ENCODE peak calls at places on chromosome 5, in six cellular contexts. L is SJSA1, V is AG09309, E is IMR-90, K is choroid plexus epithelial cell, P is fibroblast of pulmonary artery. S is an unnamed sample.

GRCh38 chr5:125011419-125011818 is 265.0 kb upstream of the ZNF608 start:
- DNase-seq in L (no peak), V (no peak), E (no peak), K (no peak), P (no peak), S (no peak)

GRCh38 chr5:151660616-151661015 is 26.1 kb downstream of the SPARC start:
- DNase-seq in L (peak), V (no peak), E (peak), K (peak), P (peak), S (no peak)

GRCh38 chr5:125134216-125135081 is 388.0 kb upstream of the ZNF608 start:
- DNase-seq in L (peak), V (peak), E (peak), K (peak), P (peak), S (no peak)

GRCh38 chr5:123044926-123045617 is 8.5 kb upstream of the PPIC start:
- DNase-seq in L (no peak), V (no peak), E (no peak), K (no peak), P (no peak), S (no peak)

GRCh38 chr5:38018011-38018410 is 178.2 kb upstream of the GDNF start:
- DNase-seq in L (no peak), V (no peak), E (no peak), K (no peak), P (no peak), S (no peak)

GRCh38 chr5:131740477-131740876 is 56.3 kb downstream of the FNIP1 start:
- DNase-seq in L (no peak), V (no peak), E (no peak), K (no peak), P (no peak), S (no peak)

GRCh38 chr5:176979669-176980068 is 26.9 kb downstream of the UIMC1 start:
- DNase-seq in L (no peak), V (no peak), E (no peak), K (no peak), P (no peak), S (no peak)

GRCh38 chr5:143551765-143552164 is 148.3 kb upstream of the NR3C1 start:
- DNase-seq in L (no peak), V (no peak), E (peak), K (no peak), P (no peak), S (no peak)

GRCh38 chr5:133321833-133322420 is 270.1 kb downstream of the HSPA4 start:
- DNase-seq in L (no peak), V (no peak), E (no peak), K (no peak), P (no peak), S (no peak)

GRCh38 chr5:171863928-171864327 is 78.3 kb downstream of the SMIM23 start:
- DNase-seq in L (no peak), V (peak), E (peak), K (peak), P (peak), S (peak)

GRCh38 chr5:136811551-136811950 is 446.2 kb upstream of the TRPC7 start:
- DNase-seq in L (peak), V (peak), E (peak), K (peak), P (peak), S (peak)

GRCh38 chr5:6703791-6704190 is 9.4 kb upstream of the TENT4A start:
- DNase-seq in L (peak), V (no peak), E (peak), K (peak), P (no peak), S (peak)

GRCh38 chr5:95392593-95393182 is 1.5 kb downstream of the FAM81B start:
- DNase-seq in L (no peak), V (no peak), E (no peak), K (peak), P (peak), S (peak)

GRCh38 chr5:18744990-18745590 is 1110.8 kb downstream of the TAF11L14 start:
- DNase-seq in L (no peak), V (no peak), E (no peak), K (no peak), P (no peak), S (no peak)

GRCh38 chr5:81829242-81829641 is 78.3 kb upstream of the SSBP2 start:
- DNase-seq in L (no peak), V (no peak), E (peak), K (no peak), P (no peak), S (no peak)

GRCh38 chr5:81855576-81855975 is 104.7 kb upstream of the SSBP2 start:
- DNase-seq in L (no peak), V (no peak), E (no peak), K (no peak), P (no peak), S (no peak)

DNA sequence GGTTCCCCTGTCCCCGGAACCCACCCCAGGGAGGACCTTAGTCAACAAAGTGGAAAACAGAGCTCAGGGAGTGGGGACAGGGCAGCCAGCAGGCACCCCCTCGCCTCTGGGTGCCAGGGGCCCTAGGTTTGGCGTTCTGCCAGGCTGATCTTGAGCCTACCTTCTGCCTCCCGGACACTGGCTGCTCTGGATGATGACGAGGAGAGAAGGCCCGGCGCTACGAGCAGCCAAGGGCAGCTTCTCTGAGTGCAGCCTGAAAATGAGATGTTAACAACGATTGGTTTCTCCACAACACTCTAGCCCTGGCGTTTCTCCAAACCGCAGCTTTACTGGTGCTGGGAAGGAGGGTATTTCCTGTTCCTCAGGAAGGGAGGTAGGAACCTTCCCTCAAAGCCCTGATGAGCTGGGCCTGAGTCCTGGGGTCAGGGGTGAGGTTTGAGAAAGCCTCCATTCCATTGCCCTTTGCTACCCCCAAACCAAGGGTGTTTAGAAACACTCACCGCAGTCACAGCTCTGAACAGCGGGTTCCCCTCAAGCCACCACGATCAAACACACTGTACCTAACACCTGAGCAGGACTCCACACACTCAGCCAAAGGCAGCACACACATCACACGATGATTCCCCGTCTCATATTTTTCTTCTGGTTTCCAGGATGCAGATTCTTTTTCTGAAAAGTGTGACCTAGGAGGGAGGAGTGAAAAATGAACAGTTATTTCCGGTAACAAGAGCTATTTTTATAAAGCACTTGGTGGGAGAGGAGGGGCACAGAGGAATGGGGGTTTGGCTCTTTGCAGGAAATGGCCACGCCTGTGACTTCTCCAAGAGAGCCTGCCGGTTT is at the start of gene STING1:
- DNase-seq in L (peak), V (peak), E (peak), K (peak), P (peak), S (peak)
- H3K4me3 ChIP-seq in L (peak), V (peak), E (peak), K (peak), P (peak), S (peak)

GRCh38 chr5:150410524-150411244 is 2.0 kb downstream of the CD74 start:
- DNase-seq in L (no peak), V (peak), E (peak), K (peak), P (peak), S (peak)

GRCh38 chr5:150413176-150413901 is 629 bp upstream of the CD74 start:
- DNase-seq in L (no peak), V (no peak), E (no peak), K (no peak), P (no peak), S (no peak)

GRCh38 chr5:150412319-150413175 is at the start of gene CD74:
- DNase-seq in L (no peak), V (no peak), E (peak), K (peak), P (peak), S (peak)

GRCh38 chr5:150409638-150410523 is 2.8 kb downstream of the CD74 start:
- DNase-seq in L (peak), V (peak), E (peak), K (peak), P (peak), S (peak)

DNA sequence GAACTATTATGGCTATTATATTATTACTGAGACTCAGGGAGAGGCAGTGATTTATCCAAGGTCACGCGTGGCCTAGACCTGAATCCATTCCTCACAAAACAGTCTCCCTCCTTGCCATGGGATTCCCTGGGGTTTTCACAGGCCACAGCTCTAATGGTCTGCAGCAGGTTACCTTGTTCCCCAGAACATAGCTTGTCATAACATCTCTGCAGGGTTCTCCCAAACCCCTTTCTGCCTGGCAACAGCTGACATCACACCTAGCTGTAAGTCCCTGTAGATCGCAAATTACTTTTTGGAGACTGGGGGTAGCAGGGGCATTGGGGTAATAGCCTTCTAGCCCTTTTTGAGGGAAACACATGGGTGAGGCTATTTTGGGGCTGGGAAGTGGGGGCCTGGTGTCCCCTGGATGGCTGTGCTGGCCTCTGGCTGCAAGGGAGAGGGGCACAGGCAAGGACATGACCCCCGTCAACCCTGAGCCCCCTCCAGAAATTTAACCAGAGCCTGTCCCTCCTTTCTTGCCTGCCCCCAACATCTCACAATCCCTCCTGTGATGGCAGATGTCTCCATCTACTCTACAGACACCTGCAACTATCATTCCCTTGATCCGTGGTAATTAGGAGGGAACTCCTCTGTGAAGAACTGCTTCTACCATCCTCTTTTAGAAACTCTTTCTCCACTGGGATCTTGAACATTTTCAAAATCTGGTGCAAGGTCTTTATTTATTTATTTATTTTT is 1.3 kb downstream of the CD74 start:
- DNase-seq in L (no peak), V (no peak), E (peak), K (peak), P (peak), S (no peak)
- H3K4me3 ChIP-seq in L (no peak), V (no peak), E (no peak), K (no peak), P (no peak), S (no peak)

GRCh38 chr5:157652377-157652692 is at the start of gene SOX30:
- DNase-seq in L (no peak), V (no peak), E (no peak), K (no peak), P (no peak), S (no peak)
- H3K4me3 ChIP-seq in L (no peak), V (peak), E (no peak), K (peak), P (peak), S (peak)

GRCh38 chr5:180088561-180088960 is 17.0 kb upstream of the RNF130 start:
- DNase-seq in L (no peak), V (no peak), E (no peak), K (no peak), P (no peak), S (no peak)

GRCh38 chr5:180093651-180094382 is 22.3 kb upstream of the RNF130 start:
- DNase-seq in L (no peak), V (no peak), E (no peak), K (no peak), P (no peak), S (no peak)

GRCh38 chr5:180093241-180093640 is 21.7 kb upstream of the RNF130 start:
- DNase-seq in L (no peak), V (no peak), E (no peak), K (no peak), P (no peak), S (no peak)

GRCh38 chr5:180090098-180090768 is 18.7 kb upstream of the RNF130 start:
- DNase-seq in L (no peak), V (no peak), E (peak), K (peak), P (peak), S (no peak)

GRCh38 chr5:180090769-180091546 is 19.4 kb upstream of the RNF130 start:
- DNase-seq in L (no peak), V (no peak), E (peak), K (peak), P (peak), S (no peak)
- H3K4me3 ChIP-seq in L (no peak), V (peak), E (peak), K (peak), P (peak), S (peak)

DNA sequence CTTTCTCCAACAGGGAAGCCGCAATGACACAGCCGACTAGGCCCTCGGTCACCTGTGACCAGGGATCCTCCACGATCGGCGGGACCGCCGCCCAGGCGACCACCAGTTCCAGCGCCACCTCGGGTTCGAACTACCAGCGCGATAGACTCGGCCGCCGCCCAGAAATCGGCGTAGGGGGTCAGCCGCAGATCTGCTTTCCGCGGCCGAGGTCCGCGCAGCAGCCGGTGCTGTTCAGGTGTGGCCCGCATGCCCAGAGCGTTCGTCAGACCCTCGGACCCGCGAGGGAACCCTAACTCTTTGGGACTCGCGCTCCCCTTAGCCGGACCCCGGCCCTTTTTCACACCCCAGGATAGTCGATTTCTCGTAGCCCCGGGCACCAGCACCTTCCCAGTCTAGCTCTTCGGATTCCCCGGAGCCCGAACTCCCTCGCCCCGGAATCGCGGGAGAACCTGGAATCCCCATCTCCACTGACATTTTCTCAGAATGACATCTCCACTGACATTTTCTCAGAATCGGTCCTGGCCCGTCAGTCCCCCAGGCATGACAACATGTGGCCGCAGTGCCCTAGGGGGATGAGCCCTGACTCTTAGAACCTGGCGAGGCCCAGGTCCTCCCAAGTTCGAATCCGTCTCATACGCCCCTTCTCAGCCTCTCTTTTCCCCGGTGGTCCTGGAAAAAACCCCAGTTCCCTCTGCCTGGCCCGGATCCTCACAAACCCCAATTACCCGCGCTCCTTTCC is 428 bp downstream of the C5orf52 start:
- DNase-seq in L (no peak), V (no peak), E (no peak), K (no peak), P (no peak), S (no peak)
- H3K4me3 ChIP-seq in L (peak), V (peak), E (peak), K (peak), P (peak), S (peak)

GRCh38 chr5:35855221-35855620 is 1.5 kb upstream of the IL7R start:
- DNase-seq in L (no peak), V (no peak), E (no peak), K (peak), P (no peak), S (no peak)

GRCh38 chr5:35859101-35859661 is 2.5 kb downstream of the IL7R start:
- DNase-seq in L (peak), V (no peak), E (peak), K (peak), P (peak), S (no peak)

GRCh38 chr5:35857606-35858205 is 1.0 kb downstream of the IL7R start:
- DNase-seq in L (no peak), V (peak), E (peak), K (peak), P (peak), S (peak)

GRCh38 chr5:35856186-35857003 is at the start of gene IL7R:
- DNase-seq in L (no peak), V (no peak), E (peak), K (peak), P (peak), S (no peak)

DNA sequence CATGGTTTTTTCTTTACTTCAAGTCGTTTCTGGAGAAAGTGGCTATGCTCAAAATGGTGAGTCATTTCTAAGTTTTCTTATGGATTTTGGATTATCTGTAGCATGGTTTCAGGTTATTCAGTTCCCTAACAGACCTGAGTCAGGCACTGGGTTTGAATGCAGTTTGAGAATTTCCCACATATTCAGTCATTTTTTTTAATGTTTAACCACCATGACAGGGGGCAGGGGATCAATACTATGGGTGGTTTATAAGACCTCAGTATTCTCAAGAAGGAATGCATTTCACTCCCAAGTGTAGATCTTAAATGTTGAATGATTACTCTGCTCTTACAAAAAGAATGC is 284 bp downstream of the IL7R start:
- DNase-seq in L (no peak), V (no peak), E (no peak), K (no peak), P (no peak), S (no peak)
- H3K4me3 ChIP-seq in L (peak), V (peak), E (peak), K (no peak), P (no peak), S (no peak)

DNA sequence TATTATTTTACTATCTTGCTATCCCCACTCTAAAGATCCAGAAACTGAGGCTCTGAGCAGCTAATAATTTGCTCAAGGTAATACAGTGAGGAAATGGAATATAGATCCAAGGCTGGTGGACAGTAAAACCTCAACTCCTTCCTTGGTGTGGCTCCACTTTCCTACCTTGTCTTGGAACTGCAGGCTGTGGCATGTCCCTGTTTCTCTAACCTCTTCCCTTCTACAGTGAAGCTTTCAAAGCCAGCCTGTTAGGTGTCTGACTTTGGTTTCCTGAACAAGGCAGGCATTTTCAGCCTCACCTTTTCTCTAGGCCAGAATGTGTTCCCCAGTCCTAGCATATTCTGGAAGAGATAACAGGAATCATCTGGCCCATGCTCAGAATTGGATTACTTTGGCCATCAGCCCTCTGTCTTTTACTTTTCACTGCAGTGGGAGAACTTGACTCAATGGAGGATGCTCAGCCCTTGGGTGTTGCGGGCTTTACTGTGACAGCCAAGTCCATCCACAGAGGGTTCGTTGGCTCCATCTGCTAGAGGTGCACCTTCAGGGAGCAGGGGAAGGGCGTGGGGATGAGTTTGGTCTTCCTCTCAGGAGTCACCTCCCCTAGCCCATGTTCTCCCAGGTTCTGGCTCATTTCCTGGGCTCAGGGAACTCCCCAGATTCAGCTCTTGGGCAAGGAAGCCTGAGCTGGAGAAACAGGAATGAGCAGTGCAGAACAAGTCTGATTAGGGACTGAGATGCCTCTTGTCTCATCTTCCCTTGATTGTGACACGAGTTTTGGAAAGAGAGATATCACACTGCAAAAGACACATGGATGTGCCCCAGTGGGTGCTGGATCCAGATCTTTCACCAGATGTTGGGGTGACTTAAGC is 1.1 kb downstream of the NIPAL4 start:
- DNase-seq in L (no peak), V (no peak), E (no peak), K (no peak), P (no peak), S (no peak)
- H3K4me3 ChIP-seq in L (no peak), V (no peak), E (no peak), K (no peak), P (no peak), S (no peak)

DNA sequence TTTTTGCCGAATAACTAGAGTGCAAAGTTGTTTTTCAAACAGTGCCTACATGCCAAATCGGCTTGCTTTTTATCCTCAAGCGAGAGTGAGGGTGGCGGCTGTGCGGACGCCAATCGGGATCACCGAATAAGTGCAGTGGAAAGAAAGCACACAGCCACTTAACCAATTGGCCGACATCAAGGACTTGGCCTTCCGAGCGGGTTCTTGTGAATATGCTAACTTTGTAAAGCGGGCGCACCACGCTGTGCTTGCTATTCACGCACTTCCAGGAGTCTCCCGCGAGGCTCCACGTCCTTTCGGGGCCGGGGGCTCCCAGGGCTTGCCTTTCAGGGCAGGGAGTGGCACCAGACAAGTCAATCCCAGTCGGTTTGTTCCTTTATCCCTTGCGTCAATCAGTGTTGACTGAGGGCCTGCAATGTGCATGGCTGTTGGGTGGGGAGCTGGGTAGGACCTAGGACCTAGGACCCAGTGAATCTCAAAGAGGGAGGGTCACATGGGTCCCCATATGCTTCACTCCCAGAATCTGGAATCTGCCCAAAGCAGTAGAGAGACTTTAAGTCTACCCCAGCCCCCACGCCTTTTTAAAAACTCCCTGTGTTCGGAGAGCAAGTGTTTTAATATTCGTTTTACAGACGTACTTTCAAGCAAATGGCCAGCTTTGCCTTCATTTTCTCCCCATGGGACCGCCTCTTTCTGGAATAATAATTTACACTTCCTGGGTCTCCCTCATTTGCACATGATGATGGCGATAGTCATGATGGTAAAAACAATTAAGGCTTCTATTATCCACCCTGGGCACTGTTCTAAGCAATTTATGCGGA is 2.0 kb upstream of the GCNT4 start:
- DNase-seq in L (peak), V (peak), E (peak), K (peak), P (peak), S (no peak)
- H3K4me3 ChIP-seq in L (peak), V (peak), E (peak), K (peak), P (peak), S (peak)